ENCODE peak calls at places on chromosomes 11 and 22, in six cellular contexts. Y, X, S, B, W and F are unnamed samples.

GRCh38 chr11:37409124-37409523 is 811.1 kb upstream of the RAG2 start:
- DNase-seq in B (no peak), S (no peak), Y (no peak), W (no peak), X (no peak), F (no peak)

GRCh38 chr11:65213322-65214211 is 31.8 kb downstream of the CAPN1 start:
- DNase-seq in Y (no peak), X (peak; percentile 6), B (no peak), S (peak; percentile 47), W (peak; percentile 37), F (no peak)

GRCh38 chr11:101880208-101880607 is 34.6 kb upstream of the CEP126 start:
- DNase-seq in X (peak; percentile 79), Y (no peak), W (no peak), S (no peak), B (no peak), F (peak; percentile 44)

GRCh38 chr11:3220521-3221407 is 2.2 kb upstream of the MRGPRG start:
- DNase-seq in S (peak; percentile 40), Y (no peak), X (no peak), B (no peak), W (peak; percentile 37), F (no peak)

GRCh38 chr11:74170694-74171629 is at the start of the genes C2CD3 and PPME1:
- DNase-seq in X (peak; percentile 100), B (peak; percentile 76), Y (peak; percentile 94), S (peak; percentile 99), W (peak; percentile 97), F (peak; percentile 100)

GRCh38 chr11:16603245-16603644 is 135.2 kb upstream of the C11orf58 start:
- DNase-seq in W (no peak), X (no peak), B (no peak), S (no peak), Y (no peak), F (peak; percentile 41)

GRCh38 chr11:10824888-10825287 is 16.2 kb upstream of the EIF4G2 start:
- DNase-seq in X (no peak), W (no peak), S (no peak), B (no peak), Y (no peak), F (no peak)

GRCh38 chr11:11243258-11243789 is 109.7 kb downstream of the CSNK2A3 start:
- DNase-seq in Y (no peak), X (no peak), S (no peak), B (no peak), W (no peak), F (no peak)

GRCh38 chr11:5880329-5880728 is at the start of gene OR52E4:
- DNase-seq in S (no peak), B (no peak), Y (no peak), X (no peak), W (no peak), F (no peak)

GRCh38 chr22:46909237-46910030 is 147.0 kb downstream of the TBC1D22A start:
- DNase-seq in B (no peak), W (no peak), X (no peak), Y (no peak), S (no peak), F (no peak)

GRCh38 chr11:133576351-133576750 is 44.0 kb upstream of the OPCML start:
- DNase-seq in B (no peak), Y (no peak), X (no peak), S (no peak), W (no peak), F (peak; percentile 1)

GRCh38 chr11:132430352-132431091 is 1060.1 kb downstream of the NTM start:
- DNase-seq in X (no peak), S (no peak), B (no peak), Y (no peak), W (no peak), F (no peak)

GRCh38 chr11:11450744-11451362 is 97.8 kb upstream of the CSNK2A3 start:
- DNase-seq in B (no peak), W (no peak), S (no peak), Y (no peak), X (peak; percentile 87), F (no peak)

GRCh38 chr11:32435152-32435480 is 223 bp downstream of the WT1 start:
- DNase-seq in W (no peak), B (no peak), S (no peak), X (no peak), Y (no peak), F (no peak)

GRCh38 chr11:121595717-121596156 is 143.0 kb upstream of the SORL1-AS1 start:
- DNase-seq in Y (no peak), B (no peak), S (peak; percentile 78), W (no peak), X (peak; percentile 100), F (no peak)

GRCh38 chr22:30309981-30310672 is 16.6 kb downstream of the TBC1D10A start:
- DNase-seq in X (peak; percentile 72), S (no peak), Y (no peak), W (no peak), B (no peak), F (no peak)

GRCh38 chr11:69298778-69299461 is 5.0 kb downstream of the MYEOV start:
- DNase-seq in X (peak; percentile 48), Y (no peak), S (no peak), W (no peak), B (no peak), F (no peak)

GRCh38 chr22:35470903-35471321 is 69.7 kb upstream of the RASD2 start:
- DNase-seq in S (no peak), X (peak; percentile 33), B (no peak), Y (no peak), W (no peak), F (peak; percentile 17)

GRCh38 chr22:22941831-22942510 is 54.4 kb downstream of the IGLL5 start:
- DNase-seq in Y (no peak), B (no peak), S (peak; percentile 29), W (peak; percentile 10), X (no peak), F (no peak)

GRCh38 chr22:42608481-42609361 is 6.0 kb downstream of the POLDIP3 start:
- DNase-seq in S (no peak), Y (no peak), B (no peak), W (no peak), X (peak; percentile 76), F (no peak)

GRCh38 chr11:62666259-62666926 is 1.3 kb downstream of the CSKMT start:
- DNase-seq in W (no peak), X (no peak), S (no peak), B (no peak), Y (no peak), F (no peak)
- TF ChIP-seq POLR2A in W (no peak), X (peak; percentile 3), S (no peak), B (peak; percentile 20), Y (no peak), F (peak; percentile 13)

DNA sequence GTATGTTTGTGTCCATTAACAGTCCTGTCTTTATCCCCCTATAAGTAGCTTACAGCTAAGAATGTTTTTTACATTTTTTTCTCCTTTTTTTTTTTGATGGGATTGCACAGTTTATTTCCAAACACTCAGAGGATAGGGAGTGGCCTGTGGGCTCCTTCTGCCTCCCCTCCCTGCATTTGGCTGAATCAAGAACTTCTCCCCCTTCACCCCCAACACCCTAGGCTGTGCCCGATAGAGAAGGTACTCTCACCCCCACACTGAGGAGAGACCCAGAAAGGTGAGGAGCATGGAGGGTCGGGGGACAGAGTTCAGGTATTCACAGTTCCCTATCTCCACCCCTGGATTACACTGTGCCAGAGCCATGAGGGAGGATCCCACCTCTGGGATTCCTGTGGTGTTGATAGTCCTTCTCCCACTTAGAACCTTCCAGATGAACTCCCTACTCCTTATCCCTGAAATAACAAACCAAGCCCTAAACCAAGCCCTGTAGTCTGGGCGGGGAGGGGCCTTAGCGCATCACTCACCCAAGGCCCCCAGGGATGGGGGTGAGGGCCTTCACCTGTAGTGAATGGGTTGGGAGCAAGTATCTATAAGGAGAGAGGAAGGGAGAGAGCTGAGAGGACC is 97.1 kb downstream of the ADAMTS15 start:
- DNase-seq in B (no peak), Y (no peak), X (no peak), W (no peak), S (no peak), F (no peak)
- TF ChIP-seq POLR2A in B (no peak), Y (no peak), X (no peak), W (no peak), S (no peak), F (no peak)

GRCh38 chr11:114158886-114159285 is 99.4 kb downstream of the ZBTB16 start:
- DNase-seq in X (peak; percentile 56), B (no peak), Y (no peak), W (no peak), S (no peak), F (peak; percentile 33)

GRCh38 chr11:114160884-114161283 is 101.4 kb downstream of the ZBTB16 start:
- DNase-seq in X (no peak), W (no peak), B (no peak), S (no peak), Y (no peak), F (no peak)

GRCh38 chr11:114159320-114159719 is 99.8 kb downstream of the ZBTB16 start:
- DNase-seq in Y (no peak), W (no peak), X (no peak), B (no peak), S (no peak), F (peak; percentile 37)

GRCh38 chr11:114161486-114162250 is 102.2 kb downstream of the ZBTB16 start:
- DNase-seq in W (no peak), Y (no peak), S (no peak), X (no peak), B (no peak), F (peak; percentile 22)

DNA sequence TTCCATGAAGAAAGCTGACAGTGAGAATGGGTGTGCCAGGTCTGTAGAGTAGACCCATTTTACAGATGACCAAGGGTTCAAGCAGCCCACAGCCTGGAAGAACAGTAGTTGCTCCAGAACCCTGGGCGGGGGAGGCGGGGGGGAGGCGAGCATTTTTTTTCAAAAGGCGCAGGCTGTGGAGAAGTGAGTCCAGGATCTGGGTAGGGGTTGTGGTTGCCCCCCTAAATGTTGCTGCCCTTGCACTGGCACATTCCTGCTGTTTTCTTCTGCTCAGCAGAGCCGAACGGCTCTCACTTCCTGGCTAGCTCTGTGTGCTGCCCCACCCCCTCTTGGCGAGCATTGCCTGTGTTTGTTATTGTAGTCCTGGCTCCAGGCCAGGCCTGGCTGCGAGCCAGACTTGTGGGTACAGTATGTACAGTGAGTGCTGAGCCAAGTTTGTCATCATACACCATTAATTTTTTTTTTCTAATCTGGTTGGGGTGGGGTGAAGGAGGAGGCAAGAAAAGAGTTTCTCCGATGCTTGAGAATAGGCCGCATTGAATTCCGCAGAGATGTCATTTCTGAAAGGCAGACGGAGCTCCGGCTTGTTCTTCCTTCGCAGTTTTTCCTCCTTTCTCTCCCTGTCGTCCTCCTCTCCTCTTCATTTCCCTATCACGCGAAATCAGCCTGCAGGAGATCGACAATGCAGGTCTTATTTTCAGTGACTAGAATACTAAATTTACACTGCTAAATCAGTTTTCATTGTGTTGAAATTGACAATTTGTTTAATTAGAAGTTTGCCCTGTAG is 100.5 kb downstream of the ZBTB16 start:
- DNase-seq in W (peak; percentile 99), X (peak; percentile 90), S (peak; percentile 97), Y (peak; percentile 94), B (no peak), F (peak; percentile 97)
- TF ChIP-seq POLR2A in W (peak; percentile 39), X (no peak), S (peak; percentile 32), Y (no peak), B (no peak), F (peak; percentile 65)

DNA sequence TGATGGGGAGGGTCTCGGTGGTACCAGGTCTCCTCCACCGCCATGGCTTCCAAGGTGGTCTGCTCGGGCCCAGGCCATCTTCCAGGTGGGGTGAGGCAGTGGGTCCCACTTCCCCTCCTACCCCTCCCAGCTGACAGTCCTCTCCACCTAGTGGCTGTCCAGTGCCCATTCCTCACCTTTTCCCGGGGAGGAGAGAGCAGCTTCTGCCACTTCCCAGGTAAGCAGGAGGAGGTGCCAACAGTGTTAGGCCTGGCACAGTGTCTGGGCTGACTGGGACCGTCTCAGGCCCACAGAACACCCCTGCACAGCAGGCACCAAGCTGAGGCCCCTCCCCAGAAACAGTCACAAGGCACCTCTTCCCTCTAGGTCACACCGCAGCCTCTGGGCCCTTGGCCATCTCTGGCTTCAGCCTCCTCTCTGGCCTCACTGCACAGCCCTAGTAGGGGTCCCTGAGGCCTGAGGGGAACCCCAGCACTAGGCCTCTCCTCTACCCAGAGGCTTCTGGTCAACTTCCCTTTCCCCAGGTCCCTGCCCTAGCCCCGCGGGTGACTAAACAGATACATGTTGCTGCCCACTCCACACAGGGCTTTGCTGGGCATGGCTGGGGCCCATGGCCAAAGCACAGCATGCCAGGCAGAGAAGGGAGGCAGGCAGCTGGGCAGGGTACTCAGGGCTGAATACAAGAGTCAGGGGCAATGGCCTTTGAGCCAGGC is 2.3 kb upstream of the ANKRD13D start:
- DNase-seq in X (no peak), S (no peak), B (no peak), W (no peak), Y (no peak), F (no peak)
- TF ChIP-seq POLR2A in X (no peak), S (no peak), B (no peak), W (no peak), Y (no peak), F (no peak)